ENCODE peak calls at places on chromosomes 16 and 17, in seven cellular contexts. V, N, K, F, P, D and B are unnamed samples.
A peak's percentile ranks its signal among the peaks of the same experiment; 100 is the strongest.

GRCh38 chr17:1043601-1044251 is 46.8 kb downstream of the TIMM22 start:
- DNase-seq in V (no peak), N (no peak), K (peak; percentile 81), F (no peak), P (no peak), D (no peak), B (no peak)

GRCh38 chr17:28372945-28373274 is 1.4 kb downstream of the SARM1 start:
- DNase-seq in V (peak; percentile 45), N (no peak), K (no peak), F (no peak), P (no peak), D (no peak), B (no peak)

GRCh38 chr16:49491736-49492089 is 118.1 kb downstream of the C16orf78 start:
- DNase-seq in V (no peak), N (peak; percentile 63), K (peak; percentile 77), F (peak; percentile 23), P (no peak), D (no peak), B (peak; percentile 72)

GRCh38 chr16:5979905-5980550 is 882.4 kb upstream of the EEF2KMT start:
- DNase-seq in V (no peak), N (no peak), K (no peak), F (peak; percentile 10), P (no peak), D (no peak), B (no peak)

GRCh38 chr17:73029021-73029420 is 63.5 kb downstream of the SLC39A11 start:
- DNase-seq in V (no peak), N (no peak), K (no peak), F (no peak), P (no peak), D (no peak), B (no peak)

GRCh38 chr17:34434065-34434464 is 71.0 kb upstream of the CCL1 start:
- DNase-seq in V (no peak), N (no peak), K (no peak), F (no peak), P (no peak), D (no peak), B (no peak)

GRCh38 chr16:28157768-28158535 is 53.8 kb downstream of the XPO6 start:
- DNase-seq in V (no peak), N (no peak), K (no peak), F (no peak), P (no peak), D (no peak), B (no peak)

GRCh38 chr17:81533713-81534141 is 5.5 kb downstream of the FSCN2 start:
- DNase-seq in V (no peak), N (no peak), K (no peak), F (no peak), P (no peak), D (no peak), B (peak; percentile 50)

GRCh38 chr17:55717898-55718735 is 4.5 kb downstream of the TMEM100 start:
- DNase-seq in V (peak; percentile 54), N (peak; percentile 90), K (peak; percentile 92), F (peak; percentile 78), P (peak; percentile 81), D (peak; percentile 50), B (no peak)

DNA sequence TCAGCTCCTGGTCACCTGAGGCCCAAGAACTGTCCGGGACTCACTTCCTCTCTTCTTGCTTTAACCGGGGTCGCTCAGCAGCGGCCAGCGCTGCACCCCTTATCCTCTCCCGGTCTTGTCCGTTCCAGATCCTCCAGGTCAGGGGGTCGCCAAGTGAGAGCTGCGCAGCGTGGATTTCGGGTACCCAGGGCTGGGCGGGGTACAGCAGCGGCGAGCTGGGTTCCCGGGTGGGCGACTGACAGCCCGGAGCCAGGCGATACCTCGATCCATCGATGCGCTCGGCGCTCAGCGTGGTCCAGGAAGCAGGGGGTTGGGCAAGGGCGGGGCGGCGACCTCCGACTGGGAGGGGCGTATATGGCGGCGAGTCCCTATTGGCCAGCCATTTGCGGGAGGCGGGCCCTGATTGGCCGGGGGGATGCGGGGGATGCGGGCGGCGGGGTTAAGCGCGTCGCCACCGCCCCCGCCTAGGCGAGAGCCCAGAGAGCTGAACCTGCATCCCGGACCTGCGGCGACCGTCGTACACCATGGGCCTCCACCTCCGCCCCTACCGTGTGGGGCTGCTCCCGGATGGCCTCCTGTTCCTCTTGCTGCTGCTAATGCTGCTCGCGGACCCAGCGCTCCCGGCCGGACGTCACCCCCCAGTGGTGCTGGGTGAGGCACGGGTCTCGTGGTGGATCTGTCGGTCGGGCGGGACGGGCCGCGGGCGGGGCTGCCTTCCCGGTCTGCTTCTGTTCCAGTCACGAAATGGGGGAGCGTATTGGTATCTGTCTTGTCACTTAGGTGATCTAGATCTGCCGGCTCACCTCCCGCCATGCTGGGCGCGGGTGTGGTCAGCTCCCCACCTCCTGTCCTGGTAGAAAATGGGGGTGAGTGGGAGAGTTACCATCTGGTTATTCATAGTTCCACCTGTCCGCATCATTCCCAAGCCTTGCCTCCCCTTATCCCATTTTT is at the start of gene PLA2G15:
- DNase-seq in V (peak; percentile 100), N (peak; percentile 97), K (peak; percentile 98), F (peak; percentile 98), P (peak; percentile 96), D (peak; percentile 100), B (peak; percentile 94)
- TF ChIP-seq EP300 in V (no peak), N (no peak), K (no peak), F (no peak), P (no peak), D (no peak), B (no peak)

DNA sequence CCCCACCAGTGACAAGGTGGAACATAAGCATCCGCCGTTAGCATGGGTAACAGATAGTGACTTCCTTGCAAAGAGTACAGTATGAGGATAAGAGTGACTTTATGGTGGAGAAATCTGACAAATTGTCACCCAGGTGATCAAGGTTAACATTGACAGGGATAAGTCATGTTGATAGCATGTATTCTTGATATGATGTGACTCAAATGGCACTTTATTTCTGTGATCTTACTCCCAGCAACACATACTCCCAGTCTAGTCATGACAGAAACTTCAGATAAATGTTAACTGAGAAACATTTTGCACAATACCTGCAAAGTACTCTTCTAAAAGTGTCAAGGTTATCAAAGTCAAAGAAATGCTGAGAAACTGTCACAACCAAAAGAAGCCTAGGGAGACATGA is 588.6 kb upstream of the KIF2B start:
- DNase-seq in V (no peak), N (no peak), K (no peak), F (no peak), P (no peak), D (no peak), B (no peak)
- TF ChIP-seq POLR2AphosphoS5 in V (no peak), N (no peak), K (no peak), F (no peak), P (no peak), D (no peak), B (no peak)

DNA sequence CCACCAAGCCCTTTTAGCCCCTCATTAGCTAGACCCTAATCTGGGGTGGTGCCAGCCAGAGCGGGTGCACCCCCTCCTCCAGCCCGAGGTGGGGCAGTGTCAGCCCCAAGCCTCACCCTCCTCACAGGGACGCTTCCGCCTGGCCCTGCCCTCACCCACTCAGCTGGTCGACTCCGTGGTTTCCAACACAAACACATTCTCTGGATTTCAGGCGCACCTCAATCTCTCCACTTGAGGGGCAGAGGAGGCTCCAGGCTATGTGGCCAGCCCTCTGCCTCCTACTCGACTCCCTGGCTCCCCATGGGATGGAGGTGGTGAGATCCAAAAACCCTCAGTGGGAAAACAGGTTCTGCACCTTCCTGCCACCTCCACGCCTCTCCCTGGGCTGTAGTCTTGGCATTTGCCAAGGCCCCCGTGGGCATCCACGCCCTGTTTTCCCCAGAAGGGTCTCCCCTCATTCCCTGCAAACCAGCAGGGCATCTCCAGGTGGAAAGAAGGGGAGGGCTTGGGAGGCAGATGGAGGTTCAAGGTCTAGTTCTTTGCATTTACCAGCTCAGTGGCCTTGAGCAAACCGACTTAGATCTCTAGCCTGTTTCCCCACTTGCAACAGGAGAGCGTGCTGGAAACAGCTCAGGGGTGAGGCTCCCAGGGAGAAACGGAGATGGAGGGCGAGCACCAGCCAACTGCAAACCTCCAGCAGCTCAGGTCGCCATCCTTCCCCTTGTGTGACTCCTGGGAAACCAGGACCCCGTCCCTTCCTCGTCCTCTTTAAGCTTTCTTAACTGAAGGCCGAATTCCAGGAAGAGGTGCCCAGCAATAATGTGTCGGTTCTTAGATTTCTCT is 1.7 kb downstream of the EMP2 start:
- DNase-seq in V (no peak), N (no peak), K (no peak), F (peak; percentile 68), P (peak; percentile 39), D (no peak), B (peak; percentile 71)
- TF ChIP-seq EP300 in V (no peak), N (no peak), K (no peak), F (no peak), P (no peak), D (no peak), B (no peak)

DNA sequence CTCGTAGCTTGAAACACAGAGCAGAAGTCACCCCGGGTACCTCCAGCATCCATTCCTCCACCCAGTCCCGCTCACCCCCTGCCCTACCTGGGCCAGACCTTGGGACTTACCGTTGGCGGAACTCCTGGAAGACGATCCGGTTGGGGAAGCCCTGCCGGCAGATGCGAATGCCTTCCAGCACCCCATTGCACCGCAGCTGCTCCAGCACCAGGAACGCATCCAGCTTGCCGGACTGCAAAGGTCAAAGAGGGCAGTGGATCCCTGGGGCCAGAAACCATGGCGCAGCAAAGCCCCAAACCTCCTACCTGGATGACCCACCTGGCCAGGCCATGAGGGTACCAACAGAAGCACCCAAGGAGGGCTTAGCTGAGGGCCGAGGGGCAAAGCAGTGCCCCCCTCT is 97.9 kb downstream of the NDE1 start:
- DNase-seq in V (no peak), N (no peak), K (no peak), F (no peak), P (no peak), D (no peak), B (no peak)
- TF ChIP-seq POLR2AphosphoS5 in V (no peak), N (no peak), K (peak; percentile 66), F (no peak), P (no peak), D (no peak), B (no peak)

GRCh38 chr16:2331932-2332267 is 8.6 kb downstream of the ABCA3 start:
- DNase-seq in V (no peak), N (no peak), K (no peak), F (no peak), P (no peak), D (no peak), B (no peak)

GRCh38 chr16:2326191-2326590 is 14.3 kb downstream of the ABCA3 start:
- DNase-seq in V (no peak), N (peak; percentile 45), K (no peak), F (no peak), P (no peak), D (no peak), B (peak; percentile 29)

GRCh38 chr16:2331199-2331931 is 9.2 kb downstream of the ABCA3 start:
- DNase-seq in V (no peak), N (no peak), K (no peak), F (no peak), P (no peak), D (no peak), B (peak; percentile 93)

GRCh38 chr16:2328428-2328827 is 12.1 kb downstream of the ABCA3 start:
- DNase-seq in V (no peak), N (peak; percentile 20), K (no peak), F (no peak), P (no peak), D (no peak), B (no peak)

GRCh38 chr16:2329532-2329931 is 11.0 kb downstream of the ABCA3 start:
- DNase-seq in V (no peak), N (no peak), K (no peak), F (no peak), P (no peak), D (no peak), B (peak; percentile 93)
- TF ChIP-seq EP300 in V (no peak), N (no peak), K (no peak), F (no peak), P (no peak), D (no peak), B (peak; percentile 36)